ENCODE peak calls at places on chromosome 21, in six cellular contexts. One of them, this sample, is unnamed.
A peak's percentile ranks its signal among the peaks of the same experiment; 100 is the strongest.

GRCh38 chr21:39602076-39602689 is 10.6 kb upstream of the B3GALT5 start:
- DNase-seq in IMR-90: no peak
- DNase-seq in H1: no peak
- DNase-seq in neuronal stem cell: no peak
- DNase-seq in mesenchymal stem cell: no peak
- DNase-seq in trophoblast cell: no peak
- DNase-seq in this sample: no peak

GRCh38 chr21:42218836-42219605 is at the start of gene ABCG1:
- DNase-seq in IMR-90: peak; percentile 13
- DNase-seq in H1: peak; percentile 84
- DNase-seq in neuronal stem cell: peak; percentile 53
- DNase-seq in mesenchymal stem cell: no peak
- DNase-seq in trophoblast cell: peak; percentile 81
- DNase-seq in this sample: peak; percentile 68

GRCh38 chr21:29640233-29640554 is 299.6 kb downstream of the GRIK1 start:
- DNase-seq in IMR-90: no peak
- DNase-seq in H1: no peak
- DNase-seq in neuronal stem cell: no peak
- DNase-seq in mesenchymal stem cell: no peak
- DNase-seq in trophoblast cell: no peak
- DNase-seq in this sample: no peak

GRCh38 chr21:35649186-35649585 is 411.1 kb downstream of the SETD4 start:
- DNase-seq in IMR-90: peak; percentile 70
- DNase-seq in H1: no peak
- DNase-seq in neuronal stem cell: no peak
- DNase-seq in mesenchymal stem cell: peak; percentile 24
- DNase-seq in trophoblast cell: no peak
- DNase-seq in this sample: no peak

GRCh38 chr21:25491267-25491666 is 116.0 kb downstream of the MRPL39 start:
- DNase-seq in IMR-90: no peak
- DNase-seq in H1: no peak
- DNase-seq in neuronal stem cell: no peak
- DNase-seq in mesenchymal stem cell: no peak
- DNase-seq in trophoblast cell: no peak
- DNase-seq in this sample: no peak

GRCh38 chr21:34517039-34517438 is 5.0 kb upstream of the KCNE1 start:
- DNase-seq in IMR-90: no peak
- DNase-seq in H1: no peak
- DNase-seq in neuronal stem cell: no peak
- DNase-seq in mesenchymal stem cell: no peak
- DNase-seq in trophoblast cell: no peak
- DNase-seq in this sample: no peak

GRCh38 chr21:34992736-34993135 is 56.4 kb downstream of the RUNX1 start:
- DNase-seq in IMR-90: peak; percentile 73
- DNase-seq in H1: no peak
- DNase-seq in neuronal stem cell: no peak
- DNase-seq in mesenchymal stem cell: no peak
- DNase-seq in trophoblast cell: no peak
- DNase-seq in this sample: no peak

GRCh38 chr21:32457360-32457840 is 44.9 kb downstream of the EVA1C start:
- DNase-seq in IMR-90: peak; percentile 16
- DNase-seq in H1: no peak
- DNase-seq in neuronal stem cell: no peak
- DNase-seq in mesenchymal stem cell: no peak
- DNase-seq in trophoblast cell: no peak
- DNase-seq in this sample: no peak

GRCh38 chr21:32270748-32271147 is 8.1 kb downstream of the MIS18A start:
- DNase-seq in IMR-90: no peak
- DNase-seq in H1: no peak
- DNase-seq in neuronal stem cell: no peak
- DNase-seq in mesenchymal stem cell: no peak
- DNase-seq in trophoblast cell: no peak
- DNase-seq in this sample: no peak

GRCh38 chr21:38830667-38831525 is 25.2 kb downstream of the ETS2 start:
- DNase-seq in IMR-90: no peak
- DNase-seq in H1: no peak
- DNase-seq in neuronal stem cell: no peak
- DNase-seq in mesenchymal stem cell: no peak
- DNase-seq in trophoblast cell: peak; percentile 73
- DNase-seq in this sample: no peak

GRCh38 chr21:32753818-32754610 is 17.5 kb downstream of the PAXBP1 start:
- DNase-seq in IMR-90: no peak
- DNase-seq in H1: no peak
- DNase-seq in neuronal stem cell: no peak
- DNase-seq in mesenchymal stem cell: no peak
- DNase-seq in trophoblast cell: no peak
- DNase-seq in this sample: no peak

GRCh38 chr21:24428539-24429186 is 1178.6 kb downstream of the MRPL39 start:
- DNase-seq in IMR-90: no peak
- DNase-seq in H1: no peak
- DNase-seq in neuronal stem cell: no peak
- DNase-seq in mesenchymal stem cell: no peak
- DNase-seq in trophoblast cell: no peak
- DNase-seq in this sample: no peak

GRCh38 chr21:38500073-38500472 is 1.8 kb upstream of the ERG start:
- DNase-seq in IMR-90: no peak
- DNase-seq in H1: no peak
- DNase-seq in neuronal stem cell: no peak
- DNase-seq in mesenchymal stem cell: no peak
- DNase-seq in trophoblast cell: no peak
- DNase-seq in this sample: no peak

GRCh38 chr21:34534522-34534921 is 22.5 kb upstream of the KCNE1 start:
- DNase-seq in IMR-90: no peak
- DNase-seq in H1: no peak
- DNase-seq in neuronal stem cell: no peak
- DNase-seq in mesenchymal stem cell: no peak
- DNase-seq in trophoblast cell: no peak
- DNase-seq in this sample: no peak

GRCh38 chr21:36852293-36852692 is 114.2 kb downstream of the HLCS start:
- DNase-seq in IMR-90: no peak
- DNase-seq in H1: no peak
- DNase-seq in neuronal stem cell: no peak
- DNase-seq in mesenchymal stem cell: no peak
- DNase-seq in trophoblast cell: no peak
- DNase-seq in this sample: no peak

GRCh38 chr21:32307706-32308105 is 9.1 kb downstream of the MRAP start:
- DNase-seq in IMR-90: peak; percentile 55
- DNase-seq in H1: peak; percentile 20
- DNase-seq in neuronal stem cell: no peak
- DNase-seq in mesenchymal stem cell: peak; percentile 60
- DNase-seq in trophoblast cell: no peak
- DNase-seq in this sample: no peak

GRCh38 chr21:35274090-35274489 is 225.0 kb upstream of the RUNX1 start:
- DNase-seq in IMR-90: no peak
- DNase-seq in H1: no peak
- DNase-seq in neuronal stem cell: no peak
- DNase-seq in mesenchymal stem cell: no peak
- DNase-seq in trophoblast cell: no peak
- DNase-seq in this sample: no peak

GRCh38 chr21:17784604-17785402 is 34.4 kb downstream of the C21orf91 start:
- DNase-seq in IMR-90: no peak
- DNase-seq in H1: no peak
- DNase-seq in neuronal stem cell: no peak
- DNase-seq in mesenchymal stem cell: no peak
- DNase-seq in trophoblast cell: no peak
- DNase-seq in this sample: no peak

GRCh38 chr21:45222001-45222400 is 65.7 kb downstream of the POFUT2 start:
- DNase-seq in IMR-90: no peak
- DNase-seq in H1: no peak
- DNase-seq in neuronal stem cell: no peak
- DNase-seq in mesenchymal stem cell: no peak
- DNase-seq in trophoblast cell: no peak
- DNase-seq in this sample: no peak
- H3K18ac ChIP-seq in IMR-90: no peak overlapping the region
- H3K18ac ChIP-seq in H1: no peak overlapping the region
- H3K18ac ChIP-seq in neuronal stem cell: no peak overlapping the region
- H3K18ac ChIP-seq in mesenchymal stem cell: no peak overlapping the region
- H3K18ac ChIP-seq in trophoblast cell: no peak overlapping the region
- H3K18ac ChIP-seq in this sample: no peak overlapping the region

GRCh38 chr21:16590658-16591057 is 860.9 kb downstream of the USP25 start:
- DNase-seq in IMR-90: no peak
- DNase-seq in H1: no peak
- DNase-seq in neuronal stem cell: no peak
- DNase-seq in mesenchymal stem cell: no peak
- DNase-seq in trophoblast cell: no peak
- DNase-seq in this sample: no peak

GRCh38 chr21:16592399-16592798 is 862.6 kb downstream of the USP25 start:
- DNase-seq in IMR-90: no peak
- DNase-seq in H1: no peak
- DNase-seq in neuronal stem cell: no peak
- DNase-seq in mesenchymal stem cell: no peak
- DNase-seq in trophoblast cell: no peak
- DNase-seq in this sample: no peak

GRCh38 chr21:16597768-16598167 is 868.0 kb downstream of the USP25 start:
- DNase-seq in IMR-90: no peak
- DNase-seq in H1: no peak
- DNase-seq in neuronal stem cell: no peak
- DNase-seq in mesenchymal stem cell: no peak
- DNase-seq in trophoblast cell: no peak
- DNase-seq in this sample: no peak

GRCh38 chr21:16590186-16590585 is 860.4 kb downstream of the USP25 start:
- DNase-seq in IMR-90: no peak
- DNase-seq in H1: no peak
- DNase-seq in neuronal stem cell: no peak
- DNase-seq in mesenchymal stem cell: no peak
- DNase-seq in trophoblast cell: no peak
- DNase-seq in this sample: no peak

DNA sequence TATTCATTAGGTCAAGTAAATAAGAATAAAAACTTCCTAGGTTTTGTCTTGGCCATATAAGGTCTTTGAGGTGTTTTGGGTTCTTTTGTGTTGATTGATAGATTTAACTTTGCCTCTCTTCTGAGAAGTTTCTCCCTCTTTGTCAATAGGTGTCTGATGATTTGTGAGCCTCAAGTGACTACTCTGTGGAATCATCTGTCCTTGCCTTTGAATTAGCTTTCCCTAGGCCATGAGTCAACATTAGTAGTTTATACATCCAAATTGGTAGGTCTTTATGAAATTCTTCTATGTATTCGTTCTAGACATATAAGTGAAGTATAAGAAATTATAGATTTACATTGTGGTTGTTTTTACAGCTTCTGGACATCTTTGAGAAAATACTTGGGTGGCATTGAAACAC is 864.4 kb downstream of the USP25 start:
- DNase-seq in IMR-90: peak; percentile 14
- DNase-seq in H1: no peak
- DNase-seq in neuronal stem cell: no peak
- DNase-seq in mesenchymal stem cell: no peak
- DNase-seq in trophoblast cell: no peak
- DNase-seq in this sample: no peak
- H2AFZ ChIP-seq in IMR-90: no peak overlapping the region
- H2AFZ ChIP-seq in H1: no peak overlapping the region
- H2AFZ ChIP-seq in neuronal stem cell: no peak overlapping the region
- H2AFZ ChIP-seq in mesenchymal stem cell: no peak overlapping the region
- H2AFZ ChIP-seq in trophoblast cell: no peak overlapping the region
- H2AFZ ChIP-seq in this sample: no peak overlapping the region

GRCh38 chr21:26846036-26846931 is 1.1 kb upstream of the ADAMTS1 start:
- DNase-seq in IMR-90: peak; percentile 82
- DNase-seq in H1: peak; percentile 76
- DNase-seq in neuronal stem cell: peak; percentile 58
- DNase-seq in mesenchymal stem cell: peak; percentile 87
- DNase-seq in trophoblast cell: peak; percentile 91
- DNase-seq in this sample: peak; percentile 81
- H2BK120ac ChIP-seq in IMR-90: peak overlapping the region; percentile 89
- H2BK120ac ChIP-seq in H1: peak overlapping the region; percentile 21
- H2BK120ac ChIP-seq in neuronal stem cell: no peak overlapping the region
- H2BK120ac ChIP-seq in mesenchymal stem cell: peak overlapping the region; percentile 11
- H2BK120ac ChIP-seq in trophoblast cell: peak overlapping the region; percentile 89
- H2BK120ac ChIP-seq in this sample: no peak overlapping the region

GRCh38 chr21:16180613-16181012 is 450.8 kb downstream of the USP25 start:
- DNase-seq in IMR-90: no peak
- DNase-seq in H1: no peak
- DNase-seq in neuronal stem cell: no peak
- DNase-seq in mesenchymal stem cell: no peak
- DNase-seq in trophoblast cell: no peak
- DNase-seq in this sample: no peak
- H3K18ac ChIP-seq in IMR-90: no peak overlapping the region
- H3K18ac ChIP-seq in H1: no peak overlapping the region
- H3K18ac ChIP-seq in neuronal stem cell: no peak overlapping the region
- H3K18ac ChIP-seq in mesenchymal stem cell: no peak overlapping the region
- H3K18ac ChIP-seq in trophoblast cell: no peak overlapping the region
- H3K18ac ChIP-seq in this sample: no peak overlapping the region

GRCh38 chr21:14569868-14570267 is 23.8 kb upstream of the SAMSN1 start:
- DNase-seq in IMR-90: no peak
- DNase-seq in H1: no peak
- DNase-seq in neuronal stem cell: no peak
- DNase-seq in mesenchymal stem cell: no peak
- DNase-seq in trophoblast cell: no peak
- DNase-seq in this sample: no peak

GRCh38 chr21:14567557-14568279 is 21.6 kb upstream of the SAMSN1 start:
- DNase-seq in IMR-90: no peak
- DNase-seq in H1: no peak
- DNase-seq in neuronal stem cell: no peak
- DNase-seq in mesenchymal stem cell: no peak
- DNase-seq in trophoblast cell: peak; percentile 47
- DNase-seq in this sample: no peak

GRCh38 chr21:14569026-14569425 is 22.9 kb upstream of the SAMSN1 start:
- DNase-seq in IMR-90: no peak
- DNase-seq in H1: no peak
- DNase-seq in neuronal stem cell: no peak
- DNase-seq in mesenchymal stem cell: no peak
- DNase-seq in trophoblast cell: no peak
- DNase-seq in this sample: no peak

GRCh38 chr21:14573244-14573643 is 27.1 kb upstream of the SAMSN1 start:
- DNase-seq in IMR-90: no peak
- DNase-seq in H1: no peak
- DNase-seq in neuronal stem cell: no peak
- DNase-seq in mesenchymal stem cell: no peak
- DNase-seq in trophoblast cell: no peak
- DNase-seq in this sample: no peak

GRCh38 chr21:14572206-14572780 is 26.2 kb upstream of the SAMSN1 start:
- DNase-seq in IMR-90: no peak
- DNase-seq in H1: no peak
- DNase-seq in neuronal stem cell: no peak
- DNase-seq in mesenchymal stem cell: no peak
- DNase-seq in trophoblast cell: no peak
- DNase-seq in this sample: no peak
- H2AFZ ChIP-seq in IMR-90: no peak overlapping the region
- H2AFZ ChIP-seq in H1: no peak overlapping the region
- H2AFZ ChIP-seq in neuronal stem cell: no peak overlapping the region
- H2AFZ ChIP-seq in mesenchymal stem cell: no peak overlapping the region
- H2AFZ ChIP-seq in trophoblast cell: no peak overlapping the region
- H2AFZ ChIP-seq in this sample: no peak overlapping the region

DNA sequence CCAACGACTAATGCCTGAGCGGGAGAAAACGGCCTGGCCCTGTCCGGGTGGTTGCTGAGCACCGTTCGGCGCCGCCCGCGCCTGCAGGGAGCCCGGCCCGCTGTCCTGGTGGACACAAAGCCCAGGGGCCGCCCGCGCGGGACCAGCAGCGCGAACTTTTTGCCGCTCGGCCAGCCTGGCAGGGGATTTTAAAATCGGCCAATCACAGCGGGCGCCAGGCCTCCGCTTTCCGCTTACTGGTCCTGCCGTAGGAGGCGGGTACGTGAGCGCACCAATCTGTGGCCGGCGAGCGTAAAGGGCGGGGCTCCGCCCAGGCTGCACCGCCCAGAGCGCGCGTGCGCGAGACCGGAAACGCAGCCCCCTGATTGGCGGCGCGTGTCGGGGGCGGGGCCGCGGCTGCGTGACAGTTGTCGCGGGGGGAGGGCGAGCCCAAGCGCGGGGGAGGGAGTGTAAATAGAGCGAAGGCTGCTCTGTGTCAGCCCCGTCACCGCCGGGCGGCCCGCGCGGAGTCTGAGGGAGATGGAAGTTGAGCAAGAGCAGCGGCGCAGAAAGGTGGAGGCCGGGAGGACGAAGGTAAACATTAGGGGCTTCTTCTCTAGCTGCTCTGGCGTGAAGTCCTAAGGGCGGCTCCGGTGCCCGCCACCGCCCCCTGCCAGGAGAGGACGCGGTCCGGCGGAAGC is at the start of the genes C21orf58 and PCNT:
- DNase-seq in IMR-90: peak; percentile 97
- DNase-seq in H1: peak; percentile 96
- DNase-seq in neuronal stem cell: peak; percentile 95
- DNase-seq in mesenchymal stem cell: peak; percentile 97
- DNase-seq in trophoblast cell: peak; percentile 99
- DNase-seq in this sample: peak; percentile 97
- H2BK120ac ChIP-seq in IMR-90: peak within 1 kb of the TSS; percentile 2
- H2BK120ac ChIP-seq in H1: no peak within 1 kb of the TSS
- H2BK120ac ChIP-seq in neuronal stem cell: peak within 1 kb of the TSS; percentile 88
- H2BK120ac ChIP-seq in mesenchymal stem cell: peak within 1 kb of the TSS; percentile 21
- H2BK120ac ChIP-seq in trophoblast cell: peak within 1 kb of the TSS; percentile 93
- H2BK120ac ChIP-seq in this sample: peak within 1 kb of the TSS; percentile 74